ENCODE peak calls at places on chromosomes 2 and 18, in eight cellular contexts. Y, A, X, S, L, C, J and D are unnamed samples.

GRCh38 chr2:46042711-46043110 is 254.5 kb upstream of the EPAS1 start:
- DNase-seq in Y (no peak), A (no peak), X (no peak), S (no peak), L (no peak), C (no peak), J (no peak), D (no peak)

GRCh38 chr2:193883820-193884219 is 1689.1 kb upstream of the TMEFF2 start:
- DNase-seq in Y (no peak), A (no peak), X (no peak), S (no peak), L (no peak), C (no peak), J (no peak), D (no peak)

GRCh38 chr2:67566958-67567635 is 170.0 kb downstream of the ETAA1 start:
- DNase-seq in Y (peak; percentile 37), A (no peak), X (no peak), S (no peak), L (no peak), C (no peak), J (peak; percentile 25), D (no peak)

GRCh38 chr2:20378891-20379519 is 28.4 kb upstream of the PUM2 start:
- DNase-seq in Y (peak; percentile 91), A (peak; percentile 81), X (peak; percentile 92), S (peak; percentile 47), L (no peak), C (peak; percentile 45), J (peak; percentile 89), D (peak; percentile 87)

GRCh38 chr2:241853651-241854341 is 4.9 kb downstream of the PDCD1 start:
- DNase-seq in Y (peak; percentile 55), A (no peak), X (peak; percentile 14), S (peak; percentile 70), L (no peak), C (no peak), J (no peak), D (peak; percentile 40)

GRCh38 chr18:46632401-46633089 is 24.5 kb downstream of the LOXHD1 start:
- DNase-seq in Y (peak; percentile 2), A (peak; percentile 7), X (no peak), S (no peak), L (no peak), C (peak; percentile 23), J (peak; percentile 32), D (peak; percentile 42)

GRCh38 chr2:239271471-239272255 is 129.2 kb downstream of the HDAC4 start:
- DNase-seq in Y (peak; percentile 76), A (no peak), X (peak; percentile 15), S (no peak), L (no peak), C (no peak), J (no peak), D (peak; percentile 42)

GRCh38 chr2:126543081-126543480 is 112.9 kb upstream of the GYPC start:
- DNase-seq in Y (no peak), A (no peak), X (no peak), S (peak; percentile 11), L (no peak), C (no peak), J (peak; percentile 3), D (no peak)

GRCh38 chr2:38692636-38693318 is 26.9 kb downstream of the GALM start:
- DNase-seq in Y (no peak), A (no peak), X (no peak), S (no peak), L (no peak), C (no peak), J (no peak), D (no peak)

GRCh38 chr2:44925561-44926087 is 15.9 kb upstream of the SIX3 start:
- DNase-seq in Y (no peak), A (no peak), X (no peak), S (no peak), L (no peak), C (no peak), J (no peak), D (no peak)

GRCh38 chr2:117918608-117919007 is 95.3 kb downstream of the CCDC93 start:
- DNase-seq in Y (no peak), A (no peak), X (no peak), S (no peak), L (no peak), C (no peak), J (no peak), D (no peak)

GRCh38 chr2:43142921-43143438 is 83.4 kb downstream of the ZFP36L2 start:
- DNase-seq in Y (peak; percentile 33), A (no peak), X (no peak), S (peak; percentile 67), L (no peak), C (no peak), J (peak; percentile 29), D (no peak)

GRCh38 chr2:64462940-64463339 is 9.0 kb downstream of the LGALSL start:
- DNase-seq in Y (peak; percentile 39), A (no peak), X (no peak), S (no peak), L (no peak), C (no peak), J (peak; percentile 49), D (no peak)

GRCh38 chr2:42819160-42819559 is 26.8 kb upstream of the HAAO start:
- DNase-seq in Y (no peak), A (no peak), X (no peak), S (peak; percentile 39), L (no peak), C (no peak), J (no peak), D (no peak)

GRCh38 chr2:230671117-230671516 is 41.5 kb upstream of the CAB39 start:
- DNase-seq in Y (peak; percentile 82), A (no peak), X (no peak), S (no peak), L (no peak), C (no peak), J (no peak), D (no peak)

GRCh38 chr18:44958450-44958849 is 277.8 kb downstream of the SETBP1 start:
- DNase-seq in Y (peak; percentile 27), A (no peak), X (no peak), S (no peak), L (no peak), C (no peak), J (no peak), D (no peak)

GRCh38 chr2:27720004-27720551 is 51.4 kb upstream of the MRPL33 start:
- DNase-seq in Y (peak; percentile 94), A (no peak), X (peak; percentile 66), S (peak; percentile 81), L (no peak), C (peak; percentile 25), J (peak; percentile 94), D (no peak)

GRCh38 chr2:170535552-170535951 is 179.6 kb upstream of the SP5 start:
- DNase-seq in Y (no peak), A (no peak), X (no peak), S (no peak), L (no peak), C (no peak), J (no peak), D (no peak)

GRCh38 chr2:62014102-62014501 is 108.6 kb downstream of the COMMD1 start:
- DNase-seq in Y (peak; percentile 69), A (peak; percentile 55), X (peak; percentile 57), S (peak; percentile 30), L (no peak), C (peak; percentile 54), J (peak; percentile 76), D (peak; percentile 84)

GRCh38 chr18:995641-996040 is 91.0 kb downstream of the ADCYAP1 start:
- DNase-seq in Y (peak; percentile 78), A (no peak), X (no peak), S (no peak), L (no peak), C (no peak), J (peak; percentile 89), D (no peak)

GRCh38 chr2:86429335-86429734 is 11.8 kb upstream of the KDM3A start:
- DNase-seq in Y (no peak), A (no peak), X (no peak), S (no peak), L (no peak), C (no peak), J (no peak), D (no peak)

GRCh38 chr2:220569380-220569779 is 942.0 kb downstream of the SLC4A3 start:
- DNase-seq in Y (no peak), A (no peak), X (no peak), S (no peak), L (no peak), C (no peak), J (no peak), D (no peak)

GRCh38 chr18:22044474-22045220 is 124.7 kb upstream of the GATA6 start:
- DNase-seq in Y (no peak), A (no peak), X (no peak), S (no peak), L (no peak), C (no peak), J (no peak), D (no peak)

GRCh38 chr2:17962874-17963273 is 84.4 kb downstream of the KCNS3 start:
- DNase-seq in Y (peak; percentile 44), A (no peak), X (no peak), S (no peak), L (no peak), C (no peak), J (no peak), D (no peak)

GRCh38 chr18:702957-703659 is 9.3 kb downstream of the ENOSF1 start:
- DNase-seq in Y (peak; percentile 88), A (no peak), X (peak; percentile 27), S (peak; percentile 68), L (no peak), C (no peak), J (peak; percentile 77), D (peak; percentile 10)

GRCh38 chr2:206011795-206012194 is 74.2 kb downstream of the INO80D start:
- DNase-seq in Y (no peak), A (no peak), X (no peak), S (no peak), L (no peak), C (no peak), J (no peak), D (no peak)

GRCh38 chr18:44229693-44230108 is 451.0 kb upstream of the SETBP1 start:
- DNase-seq in Y (peak; percentile 33), A (peak; percentile 49), X (peak; percentile 82), S (no peak), L (no peak), C (peak; percentile 75), J (peak; percentile 83), D (peak; percentile 40)

GRCh38 chr2:216956820-216957493 is 97.1 kb upstream of the TNP1 start:
- DNase-seq in Y (peak; percentile 5), A (no peak), X (no peak), S (no peak), L (no peak), C (no peak), J (no peak), D (no peak)

GRCh38 chr2:105868060-105868459 is 123.3 kb downstream of the NCK2 start:
- DNase-seq in Y (no peak), A (no peak), X (no peak), S (peak; percentile 80), L (no peak), C (no peak), J (no peak), D (no peak)

GRCh38 chr2:38170098-38170497 is 94.1 kb upstream of the CYP1B1 start:
- DNase-seq in Y (peak; percentile 25), A (no peak), X (no peak), S (no peak), L (no peak), C (no peak), J (no peak), D (no peak)

GRCh38 chr2:157076526-157077161 is 180.9 kb upstream of the GALNT5 start:
- DNase-seq in Y (no peak), A (no peak), X (no peak), S (no peak), L (no peak), C (no peak), J (no peak), D (no peak)

GRCh38 chr2:171837736-171838135 is 56.3 kb downstream of the SLC25A12 start:
- DNase-seq in Y (peak; percentile 21), A (no peak), X (no peak), S (no peak), L (no peak), C (no peak), J (peak; percentile 60), D (no peak)

GRCh38 chr2:9809064-9809356 is 34.3 kb upstream of the TAF1B start:
- DNase-seq in Y (no peak), A (no peak), X (no peak), S (no peak), L (no peak), C (no peak), J (no peak), D (no peak)

GRCh38 chr18:26738706-26739105 is 126.8 kb downstream of the AQP4 start:
- DNase-seq in Y (no peak), A (no peak), X (no peak), S (no peak), L (no peak), C (no peak), J (no peak), D (no peak)